ENCODE peak calls at places on chromosomes 4 and X, in nine cellular contexts. Z is choroid plexus epithelial cell, G is skeletal muscle cell, A is T-cell, L is neural progenitor cell, X is astrocyte of the spinal cord, K is ovary, U is MV-4-11, I is stomach. F is an unnamed sample.
A peak's percentile ranks its signal among the peaks of the same experiment; 100 is the strongest.

GRCh38 chrX:16970977-16971376 is 24.5 kb downstream of the REPS2 start:
- DNase-seq in K (no peak), Z (peak; percentile 55), X (peak; percentile 44), U (peak; percentile 4), I (no peak), L (no peak), A (no peak), G (no peak), F (peak; percentile 7)

GRCh38 chr4:123832173-123833026 is 435.8 kb downstream of the SPRY1 start:
- DNase-seq in L (no peak), X (peak; percentile 99), K (no peak), Z (peak; percentile 100), I (no peak), G (peak; percentile 100), U (peak; percentile 3), A (no peak), F (no peak)

GRCh38 chr4:2284161-2284933 is 22.4 kb upstream of the MXD4 start:
- DNase-seq in U (no peak), Z (no peak), L (no peak), A (no peak), G (no peak), X (no peak), I (no peak), K (peak; percentile 16), F (no peak)

GRCh38 chrX:11239230-11239629 is 54.0 kb upstream of the AMELX start:
- DNase-seq in K (no peak), G (peak; percentile 21), Z (peak; percentile 45), L (no peak), I (no peak), X (peak; percentile 15), A (no peak), U (no peak), F (no peak)

GRCh38 chr4:184765473-184766346 is 31.8 kb upstream of the CENPU start:
- DNase-seq in U (no peak), K (no peak), Z (no peak), A (no peak), L (peak; percentile 25), G (no peak), X (no peak), I (no peak), F (no peak)

GRCh38 chr4:71857713-71858451 is 74.0 kb upstream of the GC start:
- DNase-seq in A (no peak), I (peak; percentile 44), L (peak; percentile 51), X (no peak), U (no peak), Z (no peak), G (no peak), K (no peak), F (no peak)

GRCh38 chr4:40547446-40548132 is 82.1 kb downstream of the RBM47 start:
- DNase-seq in G (no peak), X (no peak), U (no peak), I (no peak), K (no peak), Z (no peak), L (no peak), A (no peak), F (no peak)

GRCh38 chr4:112944006-112944405 is 105.4 kb upstream of the ANK2 start:
- DNase-seq in A (no peak), X (no peak), I (no peak), K (no peak), Z (no peak), U (no peak), L (no peak), G (no peak), F (no peak)

GRCh38 chr4:13599159-13599558 is 28.4 kb downstream of the BOD1L1 start:
- DNase-seq in L (peak; percentile 20), U (no peak), X (no peak), I (no peak), Z (peak; percentile 16), A (no peak), K (no peak), G (no peak), F (no peak)